ENCODE peak calls at places on chromosomes 6 and 20, in nine cellular contexts. R is body of pancreas, S is sigmoid colon, V is right lobe of liver, M is endothelial cell of umbilical vein, U is breast epithelium, X is HCT116, C is IMR-90, D is tibial nerve. A is an unnamed sample.

GRCh38 chr6:57283096-57283495 is 34.3 kb upstream of the PRIM2 start:
- DNase-seq in R (no peak), S (no peak), V (no peak), M (no peak), U (no peak), X (no peak), C (no peak), D (no peak), A (no peak)

GRCh38 chr6:109290143-109290931 is 91.9 kb downstream of the CD164 start:
- DNase-seq in R (no peak), S (no peak), V (no peak), M (no peak), U (no peak), X (no peak), C (no peak), D (no peak), A (no peak)

GRCh38 chr6:26594730-26595632 is 1.8 kb upstream of the ABT1 start:
- DNase-seq in R (no peak), S (no peak), V (no peak), M (peak; percentile 36), U (no peak), X (peak; percentile 80), C (peak; percentile 86), D (no peak), A (no peak)

GRCh38 chr6:129744201-129744879 is 34.4 kb upstream of the ARHGAP18 start:
- DNase-seq in R (no peak), S (peak; percentile 69), V (no peak), M (peak; percentile 75), U (no peak), X (peak; percentile 78), C (peak; percentile 93), D (no peak), A (peak; percentile 13)

GRCh38 chr20:10282930-10283556 is 64.4 kb downstream of the SNAP25 start:
- DNase-seq in R (no peak), S (no peak), V (no peak), M (no peak), U (no peak), X (no peak), C (peak; percentile 59), D (no peak), A (no peak)

GRCh38 chr6:132813173-132813856 is 1.1 kb upstream of the RPS12 start:
- DNase-seq in R (peak; percentile 35), S (peak; percentile 72), V (peak; percentile 40), M (peak; percentile 75), U (no peak), X (no peak), C (no peak), D (no peak), A (peak; percentile 39)

GRCh38 chr20:64071341-64072332 is 7.7 kb downstream of the RGS19 start:
- DNase-seq in R (no peak), S (no peak), V (no peak), M (no peak), U (no peak), X (no peak), C (no peak), D (no peak), A (no peak)

GRCh38 chr6:43910638-43911353 is 140.8 kb downstream of the VEGFA start:
- DNase-seq in R (no peak), S (no peak), V (peak; percentile 19), M (no peak), U (no peak), X (peak; percentile 73), C (peak; percentile 86), D (no peak), A (no peak)

GRCh38 chr6:150783818-150784217 is 81.7 kb upstream of the MTHFD1L start:
- DNase-seq in R (no peak), S (no peak), V (no peak), M (no peak), U (no peak), X (no peak), C (peak; percentile 15), D (no peak), A (no peak)

GRCh38 chr20:16929756-16930155 is 181.6 kb downstream of the OTOR start:
- DNase-seq in R (no peak), S (no peak), V (no peak), M (no peak), U (no peak), X (no peak), C (peak; percentile 59), D (no peak), A (no peak)

GRCh38 chr6:47019941-47020340 is 22.2 kb downstream of the ADGRF1 start:
- DNase-seq in R (no peak), S (no peak), V (no peak), M (no peak), U (no peak), X (no peak), C (no peak), D (no peak), A (no peak)

GRCh38 chr6:47026679-47027078 is 15.5 kb downstream of the ADGRF1 start:
- DNase-seq in R (no peak), S (no peak), V (no peak), M (no peak), U (no peak), X (no peak), C (no peak), D (no peak), A (no peak)

GRCh38 chr6:47028835-47029360 is 13.2 kb downstream of the ADGRF1 start:
- DNase-seq in R (no peak), S (no peak), V (no peak), M (no peak), U (no peak), X (no peak), C (no peak), D (no peak), A (no peak)

GRCh38 chr6:47027315-47027714 is 14.8 kb downstream of the ADGRF1 start:
- DNase-seq in R (no peak), S (no peak), V (no peak), M (no peak), U (no peak), X (no peak), C (no peak), D (no peak), A (no peak)

DNA sequence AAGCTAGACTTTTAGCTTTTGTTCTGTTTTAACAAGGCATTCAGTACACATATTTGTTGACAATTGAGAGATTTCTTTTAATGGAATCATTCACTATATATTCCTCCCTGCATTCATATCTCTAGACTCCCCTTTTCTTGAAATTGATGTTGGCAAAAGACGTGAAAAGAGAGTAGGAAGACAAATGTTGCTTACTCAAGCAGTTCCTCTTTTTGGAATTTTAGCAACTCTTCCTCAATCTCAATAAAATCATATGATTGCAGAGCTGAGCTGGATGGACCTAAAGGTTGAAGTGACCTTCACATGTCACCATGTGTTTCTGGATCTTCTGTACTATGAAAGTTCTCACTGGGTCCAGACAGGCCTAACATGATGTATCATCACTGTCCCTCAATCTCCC is 18.6 kb downstream of the ADGRF1 start:
- DNase-seq in R (no peak), S (no peak), V (no peak), M (no peak), U (no peak), X (no peak), C (no peak), D (no peak), A (no peak)
- H3K27me3 ChIP-seq in R (no peaks in the 10 kb centered on the region), S (no peaks in the 10 kb centered on the region), V (no peaks in the 10 kb centered on the region), M (no peaks in the 10 kb centered on the region), U (no peaks in the 10 kb centered on the region), X (no peaks in the 10 kb centered on the region), C (peaks cover 1% of the 10 kb centered on the region), D (no peaks in the 10 kb centered on the region), A (no peaks in the 10 kb centered on the region)

GRCh38 chr6:41935685-41936072 is 5.9 kb downstream of the CCND3 start:
- DNase-seq in R (no peak), S (no peak), V (peak; percentile 22), M (no peak), U (no peak), X (no peak), C (no peak), D (no peak), A (no peak)

GRCh38 chr6:41932378-41932777 is 9.2 kb downstream of the CCND3 start:
- DNase-seq in R (no peak), S (no peak), V (no peak), M (no peak), U (no peak), X (no peak), C (no peak), D (no peak), A (no peak)

GRCh38 chr6:41935190-41935569 is 6.4 kb downstream of the CCND3 start:
- DNase-seq in R (no peak), S (no peak), V (no peak), M (no peak), U (no peak), X (no peak), C (no peak), D (no peak), A (no peak)

GRCh38 chr6:41936073-41936837 is 5.4 kb downstream of the CCND3 start:
- DNase-seq in R (peak; percentile 75), S (peak; percentile 85), V (peak; percentile 74), M (peak; percentile 82), U (peak; percentile 65), X (peak; percentile 53), C (peak; percentile 85), D (no peak), A (peak; percentile 71)

GRCh38 chr6:41934278-41935189 is 7.1 kb downstream of the CCND3 start:
- DNase-seq in R (no peak), S (no peak), V (no peak), M (no peak), U (no peak), X (no peak), C (no peak), D (no peak), A (no peak)
- TF ChIP-seq POLR2A in R (no peak), S (no peak), V (no peak), M (no peak), U (no peak), X (no peak), C (no peak), D (no peak), A (no peak)

GRCh38 chr6:68638225-68638900 is 3.3 kb downstream of the ADGRB3 start:
- DNase-seq in R (peak; percentile 36), S (peak; percentile 66), V (no peak), M (peak; percentile 26), U (no peak), X (no peak), C (peak; percentile 47), D (no peak), A (peak; percentile 18)

GRCh38 chr6:68639211-68639610 is 4.1 kb downstream of the ADGRB3 start:
- DNase-seq in R (no peak), S (no peak), V (no peak), M (no peak), U (no peak), X (no peak), C (no peak), D (no peak), A (no peak)

GRCh38 chr6:68641172-68641571 is 6.1 kb downstream of the ADGRB3 start:
- DNase-seq in R (no peak), S (no peak), V (no peak), M (no peak), U (no peak), X (no peak), C (no peak), D (no peak), A (no peak)

GRCh38 chr6:68640506-68640875 is 5.4 kb downstream of the ADGRB3 start:
- DNase-seq in R (no peak), S (no peak), V (no peak), M (no peak), U (no peak), X (no peak), C (no peak), D (no peak), A (no peak)

GRCh38 chr6:68639826-68640505 is 4.9 kb downstream of the ADGRB3 start:
- DNase-seq in R (no peak), S (no peak), V (no peak), M (no peak), U (no peak), X (no peak), C (no peak), D (no peak), A (peak; percentile 11)
- H3K27me3 ChIP-seq in R (peaks cover 27% of the 10 kb centered on the region), S (peaks cover 3% of the 10 kb centered on the region), V (no peaks in the 10 kb centered on the region), M (peaks cover 27% of the 10 kb centered on the region), U (peaks cover 28% of the 10 kb centered on the region), X (no peaks in the 10 kb centered on the region), C (peaks cover 3% of the 10 kb centered on the region), D (no peaks in the 10 kb centered on the region), A (peaks cover 20% of the 10 kb centered on the region)

GRCh38 chr6:32945106-32945761 is 4.4 kb upstream of the HLA-DMB start:
- DNase-seq in R (no peak), S (no peak), V (peak; percentile 37), M (no peak), U (no peak), X (no peak), C (peak; percentile 86), D (no peak), A (no peak)
- TF ChIP-seq POLR2A in R (no peak), S (no peak), V (no peak), M (no peak), U (no peak), X (no peak), C (no peak), D (no peak), A (no peak)